ENCODE peak calls at places on chromosomes 16 and 17, in four cellular contexts. One of them, this sample, is unnamed.

GRCh38 chr16:25633549-25633948 is 58.2 kb upstream of the HS3ST4 start:
- DNase-seq in SK-N-SH: no peak
- DNase-seq in HCT116: peak
- DNase-seq in GM12878: no peak
- DNase-seq in this sample: no peak

GRCh38 chr17:83189013-83189672 is 109.7 kb downstream of the METRNL start:
- DNase-seq in SK-N-SH: no peak
- DNase-seq in HCT116: no peak
- DNase-seq in GM12878: no peak
- DNase-seq in this sample: no peak

GRCh38 chr16:23537390-23537789 is 19.8 kb downstream of the EARS2 start:
- DNase-seq in SK-N-SH: no peak
- DNase-seq in HCT116: no peak
- DNase-seq in GM12878: no peak
- DNase-seq in this sample: no peak

GRCh38 chr16:48426244-48427135 is 41.3 kb upstream of the SIAH1 start:
- DNase-seq in SK-N-SH: no peak
- DNase-seq in HCT116: no peak
- DNase-seq in GM12878: no peak
- DNase-seq in this sample: no peak

GRCh38 chr16:84190731-84191388 is at the start of gene ADAD2:
- DNase-seq in SK-N-SH: peak
- DNase-seq in HCT116: peak
- DNase-seq in GM12878: no peak
- DNase-seq in this sample: no peak

GRCh38 chr17:39744075-39744835 is 6.5 kb downstream of the GRB7 start:
- DNase-seq in SK-N-SH: no peak
- DNase-seq in HCT116: no peak
- DNase-seq in GM12878: no peak
- DNase-seq in this sample: no peak

GRCh38 chr16:4468972-4469371 is 5.5 kb downstream of the NMRAL1 start:
- DNase-seq in SK-N-SH: no peak
- DNase-seq in HCT116: no peak
- DNase-seq in GM12878: no peak
- DNase-seq in this sample: no peak

GRCh38 chr16:56289412-56289811 is 98.1 kb downstream of the GNAO1 start:
- DNase-seq in SK-N-SH: no peak
- DNase-seq in HCT116: no peak
- DNase-seq in GM12878: no peak
- DNase-seq in this sample: no peak

GRCh38 chr17:34156741-34157589 is 98.1 kb upstream of the CCL2 start:
- DNase-seq in SK-N-SH: peak
- DNase-seq in HCT116: no peak
- DNase-seq in GM12878: no peak
- DNase-seq in this sample: no peak

GRCh38 chr17:6749519-6749918 is 6.3 kb upstream of the XAF1 start:
- DNase-seq in SK-N-SH: no peak
- DNase-seq in HCT116: no peak
- DNase-seq in GM12878: no peak
- DNase-seq in this sample: no peak

GRCh38 chr17:80799553-80800403 is 191.9 kb upstream of the CHMP6 start:
- DNase-seq in SK-N-SH: no peak
- DNase-seq in HCT116: no peak
- DNase-seq in GM12878: no peak
- DNase-seq in this sample: no peak

GRCh38 chr16:3182608-3183444 is 5.2 kb upstream of the OR1F1 start:
- DNase-seq in SK-N-SH: peak
- DNase-seq in HCT116: no peak
- DNase-seq in GM12878: no peak
- DNase-seq in this sample: no peak

GRCh38 chr16:79334127-79334526 is 266.4 kb downstream of the MAF start:
- DNase-seq in SK-N-SH: no peak
- DNase-seq in HCT116: no peak
- DNase-seq in GM12878: no peak
- DNase-seq in this sample: no peak

GRCh38 chr17:35094902-35095301 is 24.8 kb downstream of the RAD51D start:
- DNase-seq in SK-N-SH: no peak
- DNase-seq in HCT116: peak
- DNase-seq in GM12878: no peak
- DNase-seq in this sample: peak

GRCh38 chr17:31309525-31309924 is 4.3 kb downstream of the EVI2B start:
- DNase-seq in SK-N-SH: no peak
- DNase-seq in HCT116: no peak
- DNase-seq in GM12878: peak
- DNase-seq in this sample: no peak

DNA sequence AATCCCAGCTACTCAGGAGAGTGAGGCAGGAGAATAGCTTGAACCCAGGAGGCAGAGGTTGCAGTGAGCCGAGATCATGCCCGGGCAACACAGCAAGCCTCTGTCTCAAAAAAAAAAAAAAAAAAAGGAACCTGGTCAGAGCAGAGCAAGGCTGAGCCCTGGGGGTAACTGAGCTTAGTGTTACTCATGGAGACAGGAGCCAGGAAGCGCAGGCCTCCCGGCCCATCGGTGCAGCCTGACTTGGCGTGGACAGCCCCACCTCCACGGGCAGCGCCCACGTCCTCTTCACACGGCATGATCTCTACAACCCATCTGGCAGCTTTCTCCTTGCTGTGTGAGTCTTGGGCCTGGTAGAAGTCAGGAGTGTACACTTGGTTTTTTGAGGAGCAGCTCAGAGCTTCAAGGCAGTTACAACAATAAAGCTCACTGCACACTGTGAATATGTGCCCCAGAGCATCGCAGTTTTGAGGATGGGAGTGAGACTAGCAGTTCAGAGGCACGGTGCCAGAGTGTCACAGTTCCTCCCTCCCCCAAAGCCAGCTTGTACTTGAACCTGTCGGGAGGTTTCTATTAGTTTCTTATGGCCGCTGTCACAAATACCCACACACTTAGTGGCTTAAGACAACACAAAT is 129.9 kb downstream of the RAP1GAP2 start:
- DNase-seq in SK-N-SH: peak
- DNase-seq in HCT116: no peak
- DNase-seq in GM12878: no peak
- DNase-seq in this sample: no peak
- TF ChIP-seq JUND in SK-N-SH: no peak
- TF ChIP-seq JUND in HCT116: no peak
- TF ChIP-seq JUND in GM12878: no peak
- TF ChIP-seq JUND in this sample: no peak

GRCh38 chr17:57940217-57940616 is 15.0 kb downstream of the CUEDC1 start:
- DNase-seq in SK-N-SH: no peak
- DNase-seq in HCT116: no peak
- DNase-seq in GM12878: no peak
- DNase-seq in this sample: no peak
- TF ChIP-seq JUND in SK-N-SH: no peak
- TF ChIP-seq JUND in HCT116: no peak
- TF ChIP-seq JUND in GM12878: no peak
- TF ChIP-seq JUND in this sample: no peak

GRCh38 chr17:49393491-49394255 is 21.0 kb downstream of the PHB1 start:
- DNase-seq in SK-N-SH: no peak
- DNase-seq in HCT116: no peak
- DNase-seq in GM12878: no peak
- DNase-seq in this sample: peak

GRCh38 chr17:49399995-49400394 is 14.7 kb downstream of the PHB1 start:
- DNase-seq in SK-N-SH: no peak
- DNase-seq in HCT116: no peak
- DNase-seq in GM12878: no peak
- DNase-seq in this sample: no peak

GRCh38 chr17:49402706-49403105 is 12.0 kb downstream of the PHB1 start:
- DNase-seq in SK-N-SH: no peak
- DNase-seq in HCT116: no peak
- DNase-seq in GM12878: no peak
- DNase-seq in this sample: no peak

GRCh38 chr17:49401971-49402491 is 12.7 kb downstream of the PHB1 start:
- DNase-seq in SK-N-SH: no peak
- DNase-seq in HCT116: no peak
- DNase-seq in GM12878: no peak
- DNase-seq in this sample: no peak

DNA sequence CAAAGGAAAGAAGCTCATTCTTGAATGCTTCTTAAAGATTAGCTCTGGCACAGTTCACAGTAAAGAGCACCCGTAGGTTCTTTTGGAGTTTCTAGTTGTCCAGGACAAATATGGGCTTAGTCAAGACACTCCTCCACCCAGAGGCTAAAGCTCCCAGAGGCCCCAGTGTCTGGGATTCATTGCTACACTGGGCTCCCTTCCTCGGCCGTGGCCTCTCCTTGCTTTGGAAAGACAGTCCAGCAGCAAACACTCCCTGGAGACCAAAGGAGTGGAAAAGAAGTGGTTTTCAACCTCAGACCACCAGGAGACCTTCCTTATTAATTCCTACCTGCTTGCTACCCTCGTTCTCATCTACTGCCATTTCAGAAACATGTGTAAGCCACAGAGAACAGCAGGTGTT is 17.1 kb downstream of the PHB1 start:
- DNase-seq in SK-N-SH: no peak
- DNase-seq in HCT116: no peak
- DNase-seq in GM12878: no peak
- DNase-seq in this sample: no peak
- TF ChIP-seq JUND in SK-N-SH: no peak
- TF ChIP-seq JUND in HCT116: no peak
- TF ChIP-seq JUND in GM12878: no peak
- TF ChIP-seq JUND in this sample: no peak

GRCh38 chr17:15478845-15479244 is 11.4 kb upstream of the CDRT4 start:
- DNase-seq in SK-N-SH: no peak
- DNase-seq in HCT116: no peak
- DNase-seq in GM12878: no peak
- DNase-seq in this sample: no peak
- TF ChIP-seq JUND in SK-N-SH: no peak
- TF ChIP-seq JUND in HCT116: no peak
- TF ChIP-seq JUND in GM12878: no peak
- TF ChIP-seq JUND in this sample: no peak

GRCh38 chr16:66238696-66239095 is 127.8 kb upstream of the CDH5 start:
- DNase-seq in SK-N-SH: no peak
- DNase-seq in HCT116: no peak
- DNase-seq in GM12878: no peak
- DNase-seq in this sample: no peak

GRCh38 chr16:66242672-66243071 is 123.8 kb upstream of the CDH5 start:
- DNase-seq in SK-N-SH: no peak
- DNase-seq in HCT116: no peak
- DNase-seq in GM12878: no peak
- DNase-seq in this sample: no peak

GRCh38 chr16:66240565-66240964 is 125.9 kb upstream of the CDH5 start:
- DNase-seq in SK-N-SH: no peak
- DNase-seq in HCT116: no peak
- DNase-seq in GM12878: no peak
- DNase-seq in this sample: no peak

GRCh38 chr16:66240996-66241395 is 125.5 kb upstream of the CDH5 start:
- DNase-seq in SK-N-SH: no peak
- DNase-seq in HCT116: no peak
- DNase-seq in GM12878: no peak
- DNase-seq in this sample: no peak

GRCh38 chr16:66240088-66240487 is 126.4 kb upstream of the CDH5 start:
- DNase-seq in SK-N-SH: no peak
- DNase-seq in HCT116: no peak
- DNase-seq in GM12878: no peak
- DNase-seq in this sample: no peak
- TF ChIP-seq JUND in SK-N-SH: no peak
- TF ChIP-seq JUND in HCT116: no peak
- TF ChIP-seq JUND in GM12878: no peak
- TF ChIP-seq JUND in this sample: no peak

GRCh38 chr17:43745541-43745940 is 13.1 kb downstream of the SOST start:
- DNase-seq in SK-N-SH: no peak
- DNase-seq in HCT116: no peak
- DNase-seq in GM12878: no peak
- DNase-seq in this sample: no peak
- TF ChIP-seq JUND in SK-N-SH: no peak
- TF ChIP-seq JUND in HCT116: no peak
- TF ChIP-seq JUND in GM12878: no peak
- TF ChIP-seq JUND in this sample: no peak

This sample was measured in T47D.